ENCODE peak calls at places on chromosomes 5 and 9, in six cellular contexts. K is stomach, B is SK-N-SH, T is sigmoid colon, E is ovary, N is tibial nerve. Y is an unnamed sample.

GRCh38 chr9:125391704-125392103 is 130.1 kb downstream of the GAPVD1 start:
- DNase-seq in K (no peak), B (no peak), T (no peak), E (no peak), N (no peak), Y (no peak)

GRCh38 chr9:89864257-89864656 is 259.4 kb downstream of the GADD45G start:
- DNase-seq in K (no peak), B (no peak), T (peak), E (peak), N (no peak), Y (no peak)

GRCh38 chr9:13014484-13014883 is 239.7 kb downstream of the LURAP1L start:
- DNase-seq in K (no peak), B (no peak), T (no peak), E (no peak), N (no peak), Y (no peak)

GRCh38 chr5:5891350-5891749 is 468.9 kb downstream of the ICE1 start:
- DNase-seq in K (no peak), B (no peak), T (no peak), E (no peak), N (no peak), Y (no peak)

GRCh38 chr9:92608221-92609141 is 61.5 kb downstream of the IPPK start:
- DNase-seq in K (no peak), B (no peak), T (no peak), E (no peak), N (no peak), Y (no peak)

GRCh38 chr5:9654886-9655285 is 24.7 kb upstream of the TAS2R1 start:
- DNase-seq in K (no peak), B (no peak), T (no peak), E (no peak), N (no peak), Y (no peak)

GRCh38 chr5:126368239-126368812 is 54.9 kb upstream of the GRAMD2B start:
- DNase-seq in K (no peak), B (no peak), T (peak), E (no peak), N (no peak), Y (no peak)

GRCh38 chr5:56330167-56330566 is 97.0 kb upstream of the ANKRD55 start:
- DNase-seq in K (no peak), B (no peak), T (no peak), E (no peak), N (no peak), Y (no peak)

GRCh38 chr5:10582512-10582897 is 18.6 kb downstream of the ANKRD33B start:
- DNase-seq in K (no peak), B (no peak), T (no peak), E (no peak), N (no peak), Y (no peak)

GRCh38 chr5:130885027-130885426 is 280.0 kb downstream of the HINT1 start:
- DNase-seq in K (no peak), B (no peak), T (no peak), E (no peak), N (no peak), Y (no peak)

GRCh38 chr5:32498484-32498883 is 53.9 kb upstream of the ZFR start:
- DNase-seq in K (no peak), B (no peak), T (no peak), E (no peak), N (no peak), Y (no peak)

GRCh38 chr9:126523621-126524111 is 90.1 kb upstream of the LMX1B start:
- DNase-seq in K (no peak), B (peak), T (peak), E (no peak), N (peak), Y (no peak)

GRCh38 chr5:158233735-158234322 is 374.9 kb upstream of the CLINT1 start:
- DNase-seq in K (no peak), B (no peak), T (no peak), E (no peak), N (no peak), Y (no peak)

GRCh38 chr5:138439537-138440225 is 824 bp downstream of the REEP2 start:
- DNase-seq in K (no peak), B (peak), T (no peak), E (no peak), N (no peak), Y (no peak)

GRCh38 chr5:138472353-138472752 is 7.1 kb downstream of the EGR1 start:
- DNase-seq in K (no peak), B (no peak), T (no peak), E (no peak), N (no peak), Y (no peak)

GRCh38 chr5:175895701-175896102 is 24.3 kb downstream of the CPLX2 start:
- DNase-seq in K (no peak), B (no peak), T (no peak), E (no peak), N (no peak), Y (peak)

GRCh38 chr9:86591472-86591871 is 237.3 kb upstream of the TUT7 start:
- DNase-seq in K (no peak), B (no peak), T (no peak), E (no peak), N (no peak), Y (no peak)

GRCh38 chr9:71685394-71685793 is 82.9 kb downstream of the CEMIP2 start:
- DNase-seq in K (no peak), B (no peak), T (no peak), E (no peak), N (no peak), Y (no peak)

GRCh38 chr5:62707539-62707938 is 128.9 kb downstream of the LRRC70 start:
- DNase-seq in K (no peak), B (no peak), T (no peak), E (no peak), N (no peak), Y (no peak)

GRCh38 chr5:135122797-135123196 is 88.8 kb upstream of the PITX1 start:
- DNase-seq in K (no peak), B (no peak), T (no peak), E (no peak), N (no peak), Y (no peak)

GRCh38 chr5:173655196-173655797 is 38.8 kb upstream of the BOD1 start:
- DNase-seq in K (no peak), B (no peak), T (no peak), E (no peak), N (no peak), Y (no peak)

GRCh38 chr5:74870299-74871067 is 4.3 kb upstream of the FAM169A start:
- DNase-seq in K (no peak), B (no peak), T (no peak), E (no peak), N (no peak), Y (no peak)

GRCh38 chr9:97633859-97634485 is 351 bp downstream of the NCBP1 start:
- DNase-seq in K (no peak), B (no peak), T (no peak), E (no peak), N (no peak), Y (no peak)
- TF ChIP-seq EP300 in K (no peak), B (no peak), T (no peak), E (no peak), N (no peak), Y (no peak)

DNA sequence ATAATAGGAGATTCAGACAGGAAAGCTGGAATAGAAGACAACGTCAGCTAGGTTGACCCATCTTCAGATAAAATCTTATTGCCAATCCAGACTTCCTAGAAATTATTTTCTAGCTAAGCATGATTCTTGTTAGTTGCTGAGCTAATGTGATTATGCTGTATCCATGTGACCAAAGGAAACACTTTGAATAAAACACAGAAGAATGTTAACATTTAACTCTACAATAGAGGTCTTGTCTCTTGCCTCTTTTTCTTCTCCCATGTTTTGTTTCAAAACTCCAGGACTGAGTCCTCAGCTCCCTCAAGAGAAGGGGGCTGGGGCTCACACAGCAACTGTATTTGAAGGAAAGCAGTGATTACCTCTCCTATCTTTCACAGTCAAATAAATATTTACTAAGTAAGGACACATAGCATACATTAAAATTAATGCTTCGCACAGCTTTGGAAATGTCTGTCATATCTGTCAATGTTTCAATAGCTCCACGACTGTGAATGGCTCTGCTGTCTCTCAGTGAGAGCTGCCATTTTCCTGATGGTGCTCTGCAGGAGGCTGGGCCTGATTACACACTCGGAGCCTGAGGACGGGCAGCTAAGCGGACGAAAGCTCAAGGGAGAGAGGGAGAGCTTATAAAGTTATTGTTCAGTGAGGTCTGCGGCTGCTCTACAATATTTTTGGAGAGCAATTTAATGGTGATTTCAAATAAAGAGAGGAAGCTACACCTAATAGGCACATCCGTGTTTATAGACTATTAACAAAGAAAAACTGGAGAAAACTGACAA is 64.8 kb upstream of the ZNF462 start:
- DNase-seq in K (no peak), B (no peak), T (no peak), E (no peak), N (no peak), Y (no peak)
- TF ChIP-seq EP300 in K (no peak), B (no peak), T (no peak), E (no peak), N (no peak), Y (no peak)

GRCh38 chr9:259405-260404 is 45.0 kb downstream of the DOCK8 start:
- DNase-seq in K (no peak), B (no peak), T (no peak), E (no peak), N (no peak), Y (no peak)
- TF ChIP-seq EP300 in K (no peak), B (no peak), T (no peak), E (no peak), N (no peak), Y (no peak)

DNA sequence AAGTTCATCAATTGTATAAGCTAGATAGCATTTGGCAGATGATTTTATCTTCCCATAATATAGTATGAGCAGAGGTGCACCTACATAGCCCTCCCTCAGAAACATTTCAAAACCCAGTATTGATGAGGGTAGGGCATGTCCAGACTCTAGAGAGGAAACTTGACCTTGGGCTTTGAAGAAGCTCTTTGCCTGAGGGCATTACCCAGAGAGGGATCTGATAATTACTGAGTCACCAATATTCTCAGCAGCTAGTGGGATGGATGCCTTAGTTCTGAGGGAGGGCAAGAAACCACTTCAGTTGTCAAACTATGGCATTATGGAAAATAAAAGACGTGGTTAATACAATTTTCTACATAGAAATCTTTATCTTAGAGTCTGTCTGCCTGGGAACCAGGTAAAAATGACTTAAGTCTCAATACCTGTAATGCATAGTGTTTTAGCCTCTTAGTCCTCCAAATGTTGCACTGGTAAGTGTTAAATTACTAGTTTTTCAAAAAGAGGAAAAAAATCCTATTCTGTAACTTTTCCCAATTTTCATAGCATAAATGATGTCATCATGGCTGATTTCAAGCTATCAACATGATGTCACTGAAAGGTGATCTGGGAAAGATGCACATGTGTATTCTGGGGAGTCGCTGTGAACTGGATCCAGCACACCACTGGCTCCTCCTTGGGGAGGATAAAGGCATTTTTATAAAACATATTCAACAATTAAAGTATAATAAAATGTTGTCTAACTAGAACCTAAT is 809.0 kb downstream of the KCTD16 start:
- DNase-seq in K (no peak), B (no peak), T (no peak), E (no peak), N (no peak), Y (no peak)
- TF ChIP-seq EP300 in K (no peak), B (no peak), T (no peak), E (no peak), N (no peak), Y (no peak)

GRCh38 chr9:79023134-79023577 is 548.6 kb upstream of the TLE4 start:
- DNase-seq in K (no peak), B (no peak), T (no peak), E (no peak), N (no peak), Y (no peak)
- TF ChIP-seq EP300 in K (no peak), B (peak), T (no peak), E (no peak), N (no peak), Y (no peak)

GRCh38 chr9:10613413-10613812 is 611 bp upstream of the PTPRD start:
- DNase-seq in K (no peak), B (peak), T (no peak), E (no peak), N (no peak), Y (no peak)

GRCh38 chr9:10614201-10614870 is 1.5 kb upstream of the PTPRD start:
- DNase-seq in K (no peak), B (no peak), T (no peak), E (no peak), N (no peak), Y (no peak)

GRCh38 chr9:10612649-10613398 is at the start of gene PTPRD:
- DNase-seq in K (peak), B (peak), T (no peak), E (no peak), N (no peak), Y (no peak)
- TF ChIP-seq EP300 in K (no peak), B (no peak), T (no peak), E (no peak), N (no peak), Y (no peak)

GRCh38 chr9:35689601-35690446 is at the start of gene TPM2:
- DNase-seq in K (peak), B (peak), T (peak), E (peak), N (peak), Y (no peak)
- TF ChIP-seq EP300 in K (peak), B (no peak), T (no peak), E (no peak), N (no peak), Y (no peak)

DNA sequence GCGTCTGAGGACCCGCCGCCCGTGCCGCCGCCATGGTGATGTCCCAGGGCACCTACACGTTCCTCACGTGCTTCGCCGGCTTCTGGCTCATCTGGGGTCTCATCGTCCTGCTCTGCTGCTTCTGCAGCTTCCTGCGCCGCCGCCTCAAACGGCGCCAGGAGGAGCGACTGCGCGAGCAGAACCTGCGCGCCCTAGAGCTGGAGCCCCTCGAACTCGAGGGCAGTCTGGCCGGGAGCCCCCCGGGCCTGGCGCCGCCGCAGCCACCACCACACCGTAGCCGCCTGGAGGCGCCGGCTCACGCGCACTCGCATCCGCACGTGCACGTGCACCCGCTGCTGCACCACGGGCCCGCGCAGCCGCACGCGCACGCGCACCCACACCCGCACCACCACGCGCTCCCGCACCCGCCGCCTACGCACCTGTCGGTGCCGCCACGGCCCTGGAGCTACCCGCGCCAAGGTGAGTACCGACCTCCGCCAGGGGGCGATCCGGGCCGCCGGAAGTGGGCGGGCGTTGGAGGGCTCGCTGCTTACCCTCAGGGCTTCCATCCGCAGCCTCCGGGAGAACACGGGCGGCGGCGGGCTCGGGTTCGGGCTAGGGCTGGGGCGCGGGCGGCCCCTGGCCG is 8.5 kb downstream of the PRR7 start:
- DNase-seq in K (peak), B (peak), T (peak), E (peak), N (no peak), Y (no peak)
- TF ChIP-seq EP300 in K (no peak), B (no peak), T (no peak), E (no peak), N (no peak), Y (no peak)

GRCh38 chr5:90293931-90294330 is 115.6 kb downstream of the CETN3 start:
- DNase-seq in K (no peak), B (no peak), T (no peak), E (no peak), N (no peak), Y (no peak)
- TF ChIP-seq EP300 in K (no peak), B (no peak), T (no peak), E (no peak), N (no peak), Y (no peak)

DNA sequence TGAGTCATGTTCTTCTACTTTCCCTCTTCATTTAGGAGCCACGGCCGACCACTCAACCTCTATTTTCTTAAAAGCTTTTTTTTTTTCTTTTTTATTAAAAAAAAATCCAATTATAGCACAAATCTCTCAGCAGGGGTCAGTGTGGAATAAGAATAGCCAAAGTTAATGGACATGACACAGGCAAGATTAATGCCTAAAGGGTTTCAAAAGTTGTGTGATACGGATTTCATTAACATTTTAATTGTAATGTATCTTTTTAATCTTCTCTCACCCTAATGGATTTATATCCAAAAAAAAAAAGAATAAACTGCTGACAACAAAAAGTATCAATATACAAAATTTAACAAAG is 5.4 kb downstream of the NACC2 start:
- DNase-seq in K (no peak), B (peak), T (no peak), E (no peak), N (no peak), Y (no peak)
- TF ChIP-seq EP300 in K (no peak), B (no peak), T (no peak), E (no peak), N (no peak), Y (no peak)

Y was measured in GM12878.